ENCODE peak calls at places on chromosomes 5 and 9, in five cellular contexts. Q, H, F, M and C are unnamed samples.
A peak's percentile ranks its signal among the peaks of the same experiment; 100 is the strongest.

GRCh38 chr9:70229579-70229978 is 29.2 kb upstream of the SMC5 start:
- DNase-seq in M (no peak), Q (no peak), F (no peak), H (no peak), C (no peak)

GRCh38 chr5:141951341-141951781 is 6.6 kb downstream of the PCDH12 start:
- DNase-seq in H (no peak), Q (no peak), M (peak; percentile 34), F (peak; percentile 51), C (no peak)

GRCh38 chr5:25964009-25964372 is 1074.4 kb downstream of the CDH9 start:
- DNase-seq in F (no peak), M (no peak), H (no peak), Q (no peak), C (no peak)

GRCh38 chr9:133492061-133493021 is 13.4 kb upstream of the SLC2A6 start:
- DNase-seq in H (no peak), M (no peak), Q (no peak), F (no peak), C (peak; percentile 61)

GRCh38 chr5:72648511-72648910 is 141.3 kb upstream of the ZNF366 start:
- DNase-seq in M (no peak), F (no peak), H (no peak), Q (no peak), C (no peak)

GRCh38 chr5:18068851-18069250 is 434.6 kb downstream of the TAF11L14 start:
- DNase-seq in M (no peak), F (no peak), Q (no peak), H (no peak), C (no peak)

GRCh38 chr5:132334812-132335211 is 34.7 kb upstream of the SLC22A5 start:
- DNase-seq in F (no peak), H (no peak), Q (no peak), M (no peak), C (no peak)

GRCh38 chr5:68172314-68172713 is 43.2 kb upstream of the PIK3R1 start:
- DNase-seq in Q (peak; percentile 40), H (no peak), M (no peak), F (no peak), C (no peak)

GRCh38 chr5:109836280-109836679 is 146.6 kb downstream of the MAN2A1 start:
- DNase-seq in M (no peak), H (no peak), Q (no peak), F (no peak), C (no peak)

GRCh38 chr5:119274024-119274766 is 81.6 kb upstream of the TNFAIP8 start:
- DNase-seq in H (no peak), M (no peak), F (no peak), Q (no peak), C (no peak)

GRCh38 chr9:107215381-107215780 is 67.7 kb upstream of the RAD23B start:
- DNase-seq in M (no peak), Q (no peak), H (no peak), F (no peak), C (no peak)

GRCh38 chr5:38323645-38324295 is 65.4 kb downstream of the EGFLAM start:
- DNase-seq in M (no peak), H (no peak), Q (no peak), F (no peak), C (no peak)

GRCh38 chr5:8869932-8870331 is 675.9 kb downstream of the SEMA5A start:
- DNase-seq in M (no peak), F (no peak), Q (no peak), H (no peak), C (no peak)

GRCh38 chr5:1801061-1801953 is at the start of gene NDUFS6:
- DNase-seq in M (peak; percentile 83), F (peak; percentile 55), Q (peak; percentile 75), H (peak; percentile 71), C (peak; percentile 81)

GRCh38 chr9:20551835-20552234 is 70.5 kb downstream of the MLLT3 start:
- DNase-seq in Q (peak; percentile 48), M (peak; percentile 14), F (no peak), H (no peak), C (no peak)

GRCh38 chr5:150103678-150104549 is 17.6 kb upstream of the CSF1R start:
- DNase-seq in Q (peak; percentile 8), H (no peak), M (no peak), F (no peak), C (no peak)

GRCh38 chr9:34701023-34701768 is 8.7 kb downstream of the CCL21 start:
- DNase-seq in H (peak; percentile 34), M (peak; percentile 85), F (peak; percentile 83), Q (peak; percentile 62), C (peak; percentile 69)

GRCh38 chr5:177023247-177023703 is 779 bp downstream of the ZNF346 start:
- DNase-seq in M (no peak), Q (no peak), F (peak; percentile 24), H (no peak), C (no peak)

GRCh38 chr5:80346055-80346454 is 26.3 kb downstream of the SPZ1 start:
- DNase-seq in H (no peak), F (peak; percentile 28), M (peak; percentile 34), Q (peak; percentile 17), C (peak; percentile 43)

GRCh38 chr5:86330736-86331135 is 287.0 kb upstream of the COX7C start:
- DNase-seq in M (no peak), F (no peak), H (no peak), Q (no peak), C (no peak)

GRCh38 chr5:40781843-40782409 is 16.2 kb downstream of the PRKAA1 start:
- DNase-seq in F (no peak), H (no peak), M (no peak), Q (peak; percentile 14), C (peak; percentile 41)

GRCh38 chr5:31890025-31890424 is 251.1 kb downstream of the PDZD2 start:
- DNase-seq in H (no peak), M (no peak), Q (no peak), F (no peak), C (no peak)

GRCh38 chr5:75274486-75274885 is 37.8 kb upstream of the ANKRD31 start:
- DNase-seq in F (no peak), M (no peak), Q (no peak), H (no peak), C (no peak)

GRCh38 chr5:131563434-131564228 is 71.4 kb downstream of the RAPGEF6 start:
- DNase-seq in F (peak; percentile 6), M (no peak), H (no peak), Q (no peak), C (no peak)

GRCh38 chr9:35972093-35972492 is 14.1 kb upstream of the OR2S2 start:
- DNase-seq in M (peak; percentile 43), Q (no peak), H (no peak), F (no peak), C (no peak)

GRCh38 chr5:150085191-150085912 is 1.0 kb downstream of the CSF1R start:
- DNase-seq in M (no peak), F (no peak), H (no peak), Q (no peak), C (no peak)

GRCh38 chr5:91379602-91380490 is 3.3 kb downstream of the ARRDC3 start:
- DNase-seq in F (peak; percentile 78), Q (peak; percentile 97), M (peak; percentile 95), H (peak; percentile 84), C (peak; percentile 93)

GRCh38 chr5:130666462-130666861 is 498.6 kb downstream of the HINT1 start:
- DNase-seq in H (no peak), M (no peak), Q (no peak), F (no peak), C (no peak)